ENCODE peak calls at places on chromosome 18, in four cellular contexts. R, M, O and P are unnamed samples.

GRCh38 chr18:77130229-77131099 is 2.1 kb downstream of the MBP start:
- DNase-seq in R (no peak), M (no peak), O (no peak), P (no peak)

GRCh38 chr18:60982296-60982695 is 350.9 kb upstream of the CDH20 start:
- DNase-seq in R (no peak), M (no peak), O (no peak), P (no peak)

GRCh38 chr18:11072632-11073031 is 76.7 kb downstream of the PIEZO2 start:
- DNase-seq in R (no peak), M (no peak), O (no peak), P (no peak)

GRCh38 chr18:26436176-26437031 is 111.9 kb downstream of the KCTD1 start:
- DNase-seq in R (no peak), M (no peak), O (no peak), P (no peak)

GRCh38 chr18:1914489-1914888 is 656.8 kb downstream of the METTL4 start:
- DNase-seq in R (no peak), M (no peak), O (no peak), P (no peak)

GRCh38 chr18:24875286-24875685 is 414.8 kb downstream of the HRH4 start:
- DNase-seq in R (no peak), M (no peak), O (no peak), P (no peak)

GRCh38 chr18:58996131-58996632 is 131.5 kb downstream of the ZNF532 start:
- DNase-seq in R (no peak), M (no peak), O (no peak), P (peak; percentile 77)

GRCh38 chr18:57925706-57926105 is 118.3 kb upstream of the NEDD4L start:
- DNase-seq in R (no peak), M (no peak), O (no peak), P (no peak)

GRCh38 chr18:59634096-59634495 is 63.1 kb downstream of the CCBE1 start:
- DNase-seq in R (no peak), M (no peak), O (no peak), P (no peak)

GRCh38 chr18:46899274-46899948 is 17.9 kb downstream of the PIAS2 start:
- DNase-seq in R (no peak), M (peak; percentile 40), O (no peak), P (no peak)

GRCh38 chr18:3060667-3061580 is 48.0 kb upstream of the LPIN2 start:
- DNase-seq in R (no peak), M (no peak), O (peak; percentile 62), P (no peak)

GRCh38 chr18:2625217-2625616 is 30.3 kb upstream of the SMCHD1 start:
- DNase-seq in R (no peak), M (no peak), O (no peak), P (no peak)

GRCh38 chr18:9751371-9752031 is 43.4 kb downstream of the RAB31 start:
- DNase-seq in R (no peak), M (no peak), O (no peak), P (no peak)

GRCh38 chr18:79503406-79503805 is 107.7 kb downstream of the NFATC1 start:
- DNase-seq in R (no peak), M (no peak), O (no peak), P (no peak)

GRCh38 chr18:78506031-78506461 is 473.6 kb upstream of the SALL3 start:
- DNase-seq in R (no peak), M (peak; percentile 76), O (no peak), P (no peak)

GRCh38 chr18:30927517-30928075 is 114.9 kb downstream of the DSC3 start:
- DNase-seq in R (no peak), M (no peak), O (no peak), P (no peak)

GRCh38 chr18:61687317-61687716 is 205.5 kb downstream of the RNF152 start:
- DNase-seq in R (no peak), M (no peak), O (no peak), P (no peak)

GRCh38 chr18:58087928-58088722 is 44.1 kb downstream of the NEDD4L start:
- DNase-seq in R (no peak), M (no peak), O (peak; percentile 4), P (peak; percentile 26)

GRCh38 chr18:9763157-9763556 is 55.1 kb downstream of the RAB31 start:
- DNase-seq in R (no peak), M (no peak), O (no peak), P (no peak)

GRCh38 chr18:70296289-70296688 is 7.4 kb downstream of the SOCS6 start:
- DNase-seq in R (no peak), M (no peak), O (no peak), P (no peak)

GRCh38 chr18:46283895-46284295 is 179.7 kb downstream of the HAUS1 start:
- DNase-seq in R (peak; percentile 80), M (no peak), O (no peak), P (no peak)

GRCh38 chr18:71075147-71075546 is 786.3 kb downstream of the SOCS6 start:
- DNase-seq in R (no peak), M (no peak), O (no peak), P (no peak)